ENCODE peak calls at places on chromosome 22, in four cellular contexts. O is GM12878, B is A549, M is HepG2. Z is an unnamed sample.

GRCh38 chr22:49966041-49966715 is 5.6 kb downstream of the PIM3 start:
- DNase-seq in O (no peak), B (no peak), M (no peak), Z (peak; percentile 30)

GRCh38 chr22:48566741-48567140 is 1260.9 kb downstream of the BRD1 start:
- DNase-seq in O (no peak), M (no peak), B (no peak), Z (no peak)

GRCh38 chr22:30202531-30203006 is 44.0 kb downstream of the LIF start:
- DNase-seq in B (no peak), M (no peak), O (no peak), Z (no peak)

GRCh38 chr22:50018608-50019291 is 6.2 kb upstream of the IL17REL start:
- DNase-seq in B (no peak), O (no peak), M (no peak), Z (no peak)

GRCh38 chr22:24021304-24021703 is 10.2 kb downstream of the CABIN1 start:
- DNase-seq in O (no peak), M (no peak), B (no peak), Z (no peak)

GRCh38 chr22:46693634-46694422 is 44.2 kb downstream of the CERK start:
- DNase-seq in O (no peak), B (no peak), M (no peak), Z (no peak)

GRCh38 chr22:34567367-34567766 is 498.6 kb upstream of the ISX start:
- DNase-seq in O (no peak), B (no peak), M (no peak), Z (no peak)

GRCh38 chr22:10781571-10782403 is 4746.2 kb upstream of the OR11H1 start:
- DNase-seq in M (no peak), O (no peak), B (no peak), Z (no peak)

GRCh38 chr22:49437356-49437755 is 390.3 kb downstream of the BRD1 start:
- DNase-seq in B (no peak), O (no peak), M (no peak), Z (no peak)

GRCh38 chr22:35918466-35918865 is 110.2 kb downstream of the RBFOX2 start:
- DNase-seq in O (no peak), B (no peak), M (no peak), Z (no peak)

GRCh38 chr22:22988785-22989184 is 81.5 kb upstream of the GNAZ start:
- DNase-seq in M (no peak), O (no peak), B (no peak), Z (no peak)

GRCh38 chr22:46092011-46092410 is 58.3 kb upstream of the PPARA start:
- DNase-seq in M (no peak), O (no peak), B (no peak), Z (no peak)

GRCh38 chr22:31233001-31233400 is 20.9 kb downstream of the LIMK2 start:
- DNase-seq in B (no peak), M (no peak), O (no peak), Z (no peak)

GRCh38 chr22:31753005-31753633 is 700 bp upstream of the DEPDC5 start:
- DNase-seq in O (no peak), M (peak; percentile 87), B (peak; percentile 5), Z (peak; percentile 77)

GRCh38 chr22:19260804-19261203 is 30.7 kb downstream of the CLTCL1 start:
- DNase-seq in O (no peak), M (no peak), B (no peak), Z (no peak)

GRCh38 chr22:36253523-36254490 is 874 bp downstream of the APOL1 start:
- DNase-seq in M (no peak), B (no peak), O (no peak), Z (peak; percentile 29)

GRCh38 chr22:22821340-22821739 is 66.3 kb upstream of the IGLL5 start:
- DNase-seq in M (no peak), B (no peak), O (no peak), Z (no peak)

GRCh38 chr22:48953830-48954229 is 873.8 kb downstream of the BRD1 start:
- DNase-seq in M (no peak), O (no peak), B (no peak), Z (no peak)

GRCh38 chr22:46511391-46512370 is 25.7 kb downstream of the CELSR1 start:
- DNase-seq in B (no peak), M (no peak), O (no peak), Z (no peak)

GRCh38 chr22:29907753-29908515 is 25.0 kb downstream of the MTMR3 start:
- DNase-seq in M (peak; percentile 75), O (no peak), B (peak; percentile 86), Z (peak; percentile 14)

GRCh38 chr22:49997221-49997599 is 15.4 kb downstream of the IL17REL start:
- DNase-seq in M (no peak), O (no peak), B (no peak), Z (no peak)

GRCh38 chr22:19648419-19648929 is 65.8 kb upstream of the SEPTIN5 start:
- DNase-seq in O (no peak), B (no peak), M (no peak), Z (no peak)

GRCh38 chr22:20965104-20965887 is 1.8 kb upstream of the AIFM3 start:
- DNase-seq in M (no peak), B (no peak), O (no peak), Z (peak; percentile 79)

GRCh38 chr22:20965888-20966855 is 883 bp upstream of the AIFM3 start:
- DNase-seq in O (no peak), M (no peak), B (no peak), Z (peak; percentile 47)

GRCh38 chr22:20967697-20968201 is 694 bp downstream of the AIFM3 start:
- DNase-seq in B (no peak), O (no peak), M (no peak), Z (peak; percentile 47)

GRCh38 chr22:20968281-20968977 is 1.4 kb downstream of the AIFM3 start:
- DNase-seq in O (no peak), B (no peak), M (no peak), Z (peak; percentile 25)

DNA sequence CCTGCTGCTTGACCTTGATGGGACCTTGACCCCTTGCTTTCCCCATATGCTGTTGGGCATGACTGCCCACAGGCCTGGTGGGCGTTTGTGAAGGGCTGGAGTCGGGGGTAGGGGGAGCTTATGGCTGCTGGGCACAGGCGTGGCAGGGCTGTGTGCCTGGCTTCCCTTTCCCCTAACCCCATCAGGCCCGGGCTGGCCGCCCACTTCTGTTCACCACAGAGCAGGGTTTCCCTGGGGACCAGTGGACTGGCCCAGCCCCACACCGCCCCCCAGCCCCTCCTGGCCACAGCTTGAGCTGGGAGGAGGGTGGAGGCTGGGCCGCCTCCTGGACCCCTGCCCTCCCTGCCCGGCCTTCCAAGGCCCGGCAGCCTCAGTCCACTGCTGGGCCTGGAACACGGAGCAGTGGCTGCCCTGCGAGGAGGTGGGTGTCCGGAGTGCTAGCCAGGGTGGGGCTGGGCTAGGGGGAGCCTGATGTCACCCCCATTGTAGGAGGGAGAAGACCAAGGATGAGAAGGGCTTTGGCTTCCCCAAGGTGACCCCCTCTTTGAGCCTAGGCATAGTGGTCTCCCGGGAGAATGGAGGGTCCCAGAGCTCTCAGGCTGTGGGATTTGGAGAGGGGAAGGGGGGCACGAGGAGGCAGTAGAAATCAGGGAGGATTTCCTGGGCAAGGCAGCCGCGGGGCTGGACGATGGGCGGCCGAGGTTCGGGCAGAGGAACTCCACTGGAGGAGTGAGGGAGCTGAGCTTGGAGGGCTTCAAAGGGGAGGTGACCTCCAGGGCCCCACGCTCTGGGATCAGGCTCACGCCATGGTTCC is at the start of gene AIFM3:
- DNase-seq in M (no peak), O (no peak), B (no peak), Z (peak; percentile 46)
- TF ChIP-seq PBX3 in M (no peak), O (no peak), B (no peak), Z (no peak)

DNA sequence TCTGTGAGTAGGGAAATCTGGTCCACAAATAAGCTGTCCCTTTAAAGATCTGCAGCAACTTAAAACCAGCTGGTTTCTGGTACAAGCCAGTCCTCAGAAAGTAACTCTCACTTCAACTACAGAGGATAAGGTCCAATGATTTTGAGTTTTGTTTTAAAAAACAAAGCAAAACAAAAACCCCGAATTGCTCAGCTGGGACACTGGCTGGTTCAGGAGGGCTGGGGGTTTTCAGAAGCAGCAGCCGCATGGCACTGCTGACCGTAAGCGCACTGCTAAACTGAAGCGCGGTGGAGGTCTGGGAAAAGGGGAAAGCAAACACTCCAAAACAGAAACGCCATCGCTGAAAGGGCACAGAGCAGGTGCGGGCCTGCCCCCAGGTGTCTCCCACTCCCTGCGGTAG is 59.7 kb downstream of the MICAL3 start:
- DNase-seq in O (peak; percentile 65), B (no peak), M (no peak), Z (no peak)
- TF ChIP-seq PBX3 in O (peak; percentile 32), B (no peak), M (no peak), Z (no peak)

DNA sequence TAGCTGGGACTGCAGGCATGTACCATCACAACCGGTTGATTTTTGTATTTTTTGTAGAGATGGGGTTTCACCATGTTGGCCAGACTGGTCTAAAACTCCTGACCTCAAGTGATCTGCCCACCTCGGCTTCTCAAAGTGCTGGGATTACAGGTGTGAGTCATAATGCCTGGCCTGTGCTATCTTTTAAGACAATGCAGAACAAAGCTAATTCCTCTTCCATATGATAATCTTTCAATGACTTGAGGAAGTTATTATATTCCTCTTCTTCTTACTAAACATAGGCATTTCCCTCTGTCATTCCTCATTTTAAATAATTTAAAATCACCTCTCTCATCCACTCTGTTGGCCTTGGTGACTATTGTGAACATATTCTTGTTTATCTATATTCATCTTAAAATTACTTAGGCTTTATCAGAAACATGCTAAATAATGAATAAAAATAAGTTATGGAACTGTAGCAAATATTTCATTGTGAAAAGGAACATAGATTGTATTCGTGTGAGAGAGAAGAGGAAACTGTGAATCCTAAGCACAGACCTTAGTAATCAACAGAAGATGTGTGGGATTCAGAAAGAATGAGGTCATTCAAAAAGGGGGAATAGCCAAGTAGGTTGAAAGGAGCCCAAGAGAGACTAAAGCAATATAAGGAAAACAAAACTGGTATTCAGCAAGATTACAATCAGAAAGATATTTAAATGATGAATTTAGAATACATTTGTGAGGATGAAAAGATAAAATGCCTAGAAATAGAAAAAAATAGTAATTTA is 269.4 kb downstream of the TTC28 start:
- DNase-seq in M (no peak), B (no peak), O (no peak), Z (no peak)
- TF ChIP-seq PBX3 in M (no peak), B (no peak), O (no peak), Z (no peak)

DNA sequence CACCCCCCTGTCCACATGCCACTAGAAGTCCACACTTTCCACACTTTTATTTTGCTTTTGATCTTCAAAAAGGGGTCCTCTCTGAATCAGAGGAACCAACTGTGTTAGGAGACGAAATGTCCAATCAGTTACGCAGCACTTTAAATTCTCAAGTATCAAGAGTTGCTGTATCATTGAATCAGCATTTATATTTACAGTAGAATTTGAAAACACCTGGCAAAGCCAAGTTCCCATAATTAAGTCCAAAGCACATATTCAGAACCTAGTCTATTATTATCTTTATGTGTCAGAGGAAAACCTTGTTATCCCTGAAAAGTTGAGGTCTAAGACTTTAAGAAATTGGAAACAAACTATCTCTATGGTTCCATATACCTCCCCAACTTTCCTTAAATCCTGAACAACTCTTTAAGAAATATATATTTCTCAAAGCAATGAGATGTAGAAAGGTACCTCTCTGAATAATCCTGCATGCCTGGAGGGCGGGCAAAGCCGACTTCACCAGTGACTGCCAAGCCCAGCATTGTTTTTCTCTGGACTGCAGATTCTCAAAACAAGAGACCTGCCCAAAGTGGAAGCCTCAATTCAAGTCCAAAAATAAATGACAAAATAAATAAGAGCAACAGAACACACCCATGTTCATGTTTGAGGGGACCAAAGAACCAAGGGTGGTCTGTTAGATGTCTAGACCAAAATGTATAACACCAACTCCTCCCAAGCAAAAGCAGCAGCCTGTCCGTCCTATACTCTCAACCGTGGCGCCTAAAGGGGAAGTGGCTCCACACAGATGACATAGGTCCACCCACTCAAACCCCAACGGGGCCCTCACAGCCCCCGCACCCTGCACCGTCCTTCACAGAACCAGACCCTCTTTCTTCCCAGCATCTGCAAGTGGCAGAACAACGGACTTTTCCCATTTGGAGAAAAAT is 76.0 kb upstream of the ARFGAP3 start:
- DNase-seq in O (peak; percentile 71), B (no peak), M (no peak), Z (no peak)
- TF ChIP-seq PBX3 in O (peak; percentile 45), B (no peak), M (no peak), Z (no peak)

GRCh38 chr22:26547426-26547825 is 35.2 kb upstream of the TFIP11 start:
- DNase-seq in B (no peak), O (no peak), M (no peak), Z (no peak)
- TF ChIP-seq PBX3 in B (no peak), O (no peak), M (no peak), Z (no peak)

GRCh38 chr22:44409211-44409648 is 88.8 kb downstream of the RTL6 start:
- DNase-seq in M (no peak), B (no peak), O (no peak), Z (peak; percentile 56)
- TF ChIP-seq PBX3 in M (no peak), B (no peak), O (no peak), Z (no peak)

Z was measured in SK-N-SH.